ENCODE peak calls at places on chromosomes 4 and X, in eight cellular contexts. S is KG1; D is iris pigment epithelial cell; B is EH; T is cerebellar nuclear complex; V is NCI-H526 treated with DMSO at 0.1 percent for 48 hours; E is nephron progenitor cell; N is CD8-positive, alpha-beta memory T cell. X is an unnamed sample.

GRCh38 chrX:21943460-21944135 is 3.1 kb downstream of the SMS start:
- DNase-seq in B (peak; percentile 91), D (peak; percentile 81), S (no peak), T (no peak), N (no peak), E (no peak), V (no peak), X (peak; percentile 36)

GRCh38 chr4:175447006-175447405 is 365.1 kb downstream of the GPM6A start:
- DNase-seq in V (no peak), D (no peak), N (no peak), S (no peak), B (no peak), T (no peak), E (no peak), X (no peak)

GRCh38 chr4:26368685-26369084 is 47.9 kb downstream of the RBPJ start:
- DNase-seq in E (no peak), V (no peak), N (no peak), B (peak; percentile 53), T (no peak), D (no peak), S (no peak), X (no peak)

GRCh38 chrX:72201836-72202536 is 20.4 kb downstream of the PIN4 start:
- DNase-seq in S (no peak), N (no peak), B (peak; percentile 83), E (no peak), V (no peak), T (no peak), D (peak; percentile 79), X (no peak)

GRCh38 chrX:107483976-107484726 is 34.7 kb downstream of the FRMPD3 start:
- DNase-seq in T (no peak), S (no peak), B (no peak), V (peak; percentile 6), E (peak; percentile 77), D (no peak), N (no peak), X (no peak)

GRCh38 chr4:24927039-24927438 is 14.2 kb upstream of the CCDC149 start:
- DNase-seq in S (no peak), T (no peak), B (no peak), D (no peak), V (no peak), E (no peak), N (no peak), X (no peak)

GRCh38 chr4:112448211-112448745 is 67.7 kb downstream of the NEUROG2 start:
- DNase-seq in N (no peak), V (peak; percentile 67), D (peak; percentile 51), S (no peak), T (no peak), E (no peak), B (peak; percentile 73), X (peak; percentile 14)

GRCh38 chr4:149522031-149522430 is 293.6 kb downstream of the IQCM start:
- DNase-seq in V (no peak), S (no peak), N (no peak), E (no peak), D (no peak), T (no peak), B (no peak), X (no peak)

X was measured in epithelial cell of prostate.